ENCODE peak calls at places on chromosomes 16 and 17, in six cellular contexts. Q is heart left ventricle, X is body of pancreas, N is HCT116, T is IMR-90, A is HepG2. Y is an unnamed sample.

GRCh38 chr16:77290451-77291110 is 91.4 kb downstream of the SYCE1L start:
- DNase-seq in T (peak; percentile 59), A (no peak), X (no peak), N (no peak), Q (no peak), Y (no peak)

GRCh38 chr16:64397945-64398508 is 723.8 kb downstream of the CDH11 start:
- DNase-seq in T (peak; percentile 41), X (no peak), N (no peak), Q (no peak), A (no peak), Y (no peak)

GRCh38 chr17:34547453-34548063 is 31.8 kb upstream of the TMEM132E start:
- DNase-seq in T (no peak), X (no peak), A (no peak), Q (no peak), N (no peak), Y (no peak)

GRCh38 chr17:17001874-17002520 is 30.1 kb upstream of the TNFRSF13B start:
- DNase-seq in A (peak; percentile 48), N (peak; percentile 51), T (peak; percentile 42), Q (peak; percentile 77), X (peak; percentile 87), Y (peak; percentile 65)

GRCh38 chr16:30551781-30552180 is 6.4 kb downstream of the ZNF764 start:
- DNase-seq in A (no peak), X (no peak), T (no peak), N (no peak), Q (no peak), Y (no peak)

GRCh38 chr17:49887086-49887743 is 39.3 kb upstream of the TAC4 start:
- DNase-seq in X (peak; percentile 87), Q (no peak), A (peak; percentile 90), N (peak; percentile 40), T (no peak), Y (no peak)

GRCh38 chr17:42773290-42774035 is at the start of gene VPS25:
- DNase-seq in N (peak; percentile 75), A (peak; percentile 84), T (peak; percentile 87), Q (peak; percentile 81), X (peak; percentile 81), Y (peak; percentile 62)

GRCh38 chr17:67759355-67760171 is 41.8 kb downstream of the NOL11 start:
- DNase-seq in N (no peak), A (no peak), Q (peak; percentile 50), X (no peak), T (peak; percentile 50), Y (peak; percentile 2)

GRCh38 chr17:38885044-38885727 is 15.3 kb downstream of the LASP1 start:
- DNase-seq in A (peak; percentile 52), X (peak; percentile 66), Q (no peak), T (no peak), N (no peak), Y (no peak)

GRCh38 chr16:19717781-19718623 is at the start of the genes IQCK and KNOP1:
- DNase-seq in X (peak; percentile 88), T (peak; percentile 87), Q (peak; percentile 94), N (peak; percentile 68), A (peak; percentile 92), Y (peak; percentile 83)
- TF ChIP-seq POLR2A in X (peak; percentile 69), T (no peak), Q (peak; percentile 67), N (peak; percentile 27), A (peak; percentile 95), Y (peak; percentile 53)

DNA sequence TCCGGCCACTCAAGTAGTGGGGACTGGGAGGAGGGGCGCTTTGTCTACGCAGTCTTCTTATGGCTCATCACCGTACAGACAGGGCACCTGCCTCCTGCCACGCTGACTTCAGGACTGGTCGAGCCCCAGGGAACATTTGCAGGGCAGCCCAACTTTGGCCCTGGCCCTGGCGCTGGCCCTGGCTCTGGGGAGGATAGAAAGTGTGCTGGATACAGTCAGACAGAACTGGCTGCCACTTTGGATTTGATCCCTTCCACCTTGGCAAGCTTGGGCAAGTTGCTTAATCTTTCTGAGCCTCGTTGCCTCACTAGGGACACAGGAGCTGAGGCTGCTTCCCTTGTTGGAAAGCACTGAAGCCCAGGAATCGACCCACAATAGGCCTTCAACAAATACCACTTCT is 13.6 kb downstream of the LGALS9 start:
- DNase-seq in Q (peak; percentile 65), N (no peak), T (no peak), X (no peak), A (no peak), Y (peak; percentile 80)
- TF ChIP-seq POLR2A in Q (no peak), N (no peak), T (no peak), X (no peak), A (no peak), Y (no peak)

GRCh38 chr17:6290488-6291196 is 144.3 kb downstream of the AIPL1 start:
- DNase-seq in X (no peak), N (no peak), T (no peak), A (no peak), Q (no peak), Y (no peak)

DNA sequence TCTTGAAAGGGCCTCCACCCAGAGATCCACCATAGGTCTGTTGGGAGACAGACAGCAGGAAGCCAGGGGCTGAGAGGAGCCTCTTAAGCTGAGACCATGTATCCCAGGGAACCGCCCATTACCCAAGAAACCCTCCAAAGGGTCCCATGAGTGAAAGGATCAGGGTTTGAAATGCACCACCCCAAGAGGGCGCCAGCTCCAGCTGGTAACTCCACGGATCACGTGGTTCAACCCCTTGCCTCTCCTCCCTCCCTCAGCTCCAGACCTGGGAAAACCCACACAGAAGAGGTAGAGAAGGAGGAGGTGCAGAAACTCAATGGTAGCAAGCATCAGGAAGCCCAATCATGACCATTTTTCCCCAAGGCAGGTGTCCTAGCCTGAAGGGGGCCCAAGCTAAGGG is 148.7 kb downstream of the AIPL1 start:
- DNase-seq in A (peak; percentile 4), T (no peak), X (no peak), Q (no peak), N (peak; percentile 40), Y (no peak)
- TF ChIP-seq POLR2A in A (no peak), T (no peak), X (no peak), Q (no peak), N (no peak), Y (no peak)

GRCh38 chr17:81508639-81509047 is 4.0 kb downstream of the ACTG1 start:
- DNase-seq in T (peak; percentile 52), Q (peak; percentile 33), A (peak; percentile 51), X (no peak), N (peak; percentile 84), Y (no peak)
- TF ChIP-seq POLR2A in T (peak; percentile 58), Q (no peak), A (peak; percentile 39), X (no peak), N (no peak), Y (no peak)

GRCh38 chr17:81004336-81005015 is 12.8 kb downstream of the CHMP6 start:
- DNase-seq in T (no peak), X (no peak), N (no peak), A (no peak), Q (peak; percentile 15), Y (no peak)
- TF ChIP-seq POLR2A in T (no peak), X (no peak), N (no peak), A (no peak), Q (no peak), Y (no peak)

GRCh38 chr16:88476203-88476602 is 23.1 kb downstream of the ZFPM1 start:
- DNase-seq in A (no peak), X (no peak), N (no peak), Q (no peak), T (no peak), Y (no peak)

GRCh38 chr16:88475037-88475436 is 22.0 kb downstream of the ZFPM1 start:
- DNase-seq in Q (no peak), N (no peak), X (no peak), T (no peak), A (no peak), Y (no peak)

GRCh38 chr16:88472637-88473205 is 19.6 kb downstream of the ZFPM1 start:
- DNase-seq in N (no peak), A (no peak), Q (peak; percentile 63), T (no peak), X (no peak), Y (no peak)

GRCh38 chr16:88472042-88472441 is 19.0 kb downstream of the ZFPM1 start:
- DNase-seq in A (no peak), X (no peak), Q (no peak), N (no peak), T (no peak), Y (no peak)

DNA sequence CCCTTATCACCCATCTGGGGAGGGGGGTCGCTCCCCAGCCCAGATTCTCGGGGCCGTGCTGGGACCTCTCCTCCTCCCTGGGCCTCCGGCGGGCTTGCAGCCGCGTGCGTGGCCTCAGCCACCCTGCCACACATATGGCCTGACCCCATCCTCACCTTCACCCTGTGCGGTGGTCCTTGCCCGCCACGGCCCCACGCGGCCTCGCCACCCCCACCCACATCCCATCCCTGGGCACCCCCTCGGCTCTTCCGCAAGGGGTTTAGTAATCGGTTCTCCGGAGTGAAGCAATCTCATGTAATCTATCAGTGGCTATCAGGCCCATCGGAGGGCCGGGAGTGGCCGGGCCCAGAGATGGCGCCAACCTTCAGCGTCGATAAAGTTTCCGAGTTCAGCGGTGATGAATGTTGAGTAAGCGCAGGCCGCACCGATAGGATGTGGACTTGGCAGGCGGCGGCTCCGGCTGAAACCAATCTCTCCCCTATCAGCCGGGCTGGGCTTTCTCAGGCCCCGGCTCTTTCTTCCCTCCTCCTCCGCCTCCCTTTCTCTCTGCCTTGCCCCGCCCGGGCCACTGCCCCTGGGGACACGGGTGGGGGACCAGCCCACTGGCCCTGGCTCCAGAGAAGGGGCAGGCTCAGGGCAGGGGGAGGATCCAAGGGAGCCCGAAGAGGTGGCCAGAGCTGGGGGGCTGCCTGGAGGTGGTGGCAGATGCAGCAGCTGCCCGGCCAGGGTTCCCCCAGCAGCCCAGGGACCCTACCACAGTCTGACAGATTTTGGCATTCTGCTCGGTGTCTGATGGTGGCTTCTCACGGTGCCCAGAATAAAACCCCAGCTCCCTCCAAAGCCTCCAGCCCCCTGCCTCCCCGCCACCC is 20.8 kb downstream of the ZFPM1 start:
- DNase-seq in Q (peak; percentile 83), X (peak; percentile 87), N (no peak), T (peak; percentile 72), A (no peak), Y (no peak)
- TF ChIP-seq POLR2A in Q (no peak), X (no peak), N (no peak), T (no peak), A (no peak), Y (no peak)